ENCODE peak calls at places on chromosomes 2 and 18, in nine cellular contexts. U is stimulated activated CD4-positive, alpha-beta T cell treated with anti-CD3 and anti-CD28 coated beads, Interleukin-2, amount 100 ng/mL, for 4 hours; Q is Peyer's patch; D is frontal cortex; E is endodermal cell; I is naive B cell; W is activated naive CD4-positive, alpha-beta T cell treated with anti-CD3 and anti-CD28 coated beads for 36 hours; Z is NCI-H2029; P is T-helper 1 cell. R is an unnamed sample.

GRCh38 chr2:77831878-77832277 is 309.7 kb upstream of the LRRTM4 start:
- DNase-seq in U (no peak), Q (no peak), D (no peak), E (no peak), I (no peak), W (no peak), Z (no peak), P (no peak), R (no peak)

GRCh38 chr2:101617188-101617587 is 80.3 kb upstream of the MAP4K4 start:
- DNase-seq in U (no peak), Q (no peak), D (no peak), E (no peak), I (no peak), W (no peak), Z (no peak), P (no peak), R (no peak)

GRCh38 chr2:120108049-120108448 is 95.2 kb downstream of the EPB41L5 start:
- DNase-seq in U (no peak), Q (no peak), D (peak), E (no peak), I (no peak), W (no peak), Z (peak), P (no peak), R (no peak)

GRCh38 chr18:24488824-24489493 is 28.5 kb downstream of the HRH4 start:
- DNase-seq in U (no peak), Q (no peak), D (peak), E (no peak), I (peak), W (no peak), Z (no peak), P (no peak), R (no peak)

GRCh38 chr2:36425771-36426340 is 70.3 kb downstream of the CRIM1 start:
- DNase-seq in U (no peak), Q (no peak), D (no peak), E (no peak), I (no peak), W (no peak), Z (no peak), P (no peak), R (no peak)

GRCh38 chr2:215324811-215325210 is 13.0 kb downstream of the ATIC start:
- DNase-seq in U (no peak), Q (no peak), D (no peak), E (no peak), I (no peak), W (no peak), Z (no peak), P (no peak), R (no peak)

GRCh38 chr18:36187138-36187825 is at the start of gene MOCOS:
- DNase-seq in U (no peak), Q (peak), D (peak), E (peak), I (peak), W (peak), Z (no peak), P (peak), R (peak)

GRCh38 chr2:1564506-1564905 is 151.2 kb downstream of the TPO start:
- DNase-seq in U (no peak), Q (no peak), D (no peak), E (no peak), I (no peak), W (peak), Z (no peak), P (peak), R (no peak)

GRCh38 chr2:105887246-105887645 is 142.5 kb downstream of the NCK2 start:
- DNase-seq in U (no peak), Q (no peak), D (no peak), E (no peak), I (no peak), W (no peak), Z (no peak), P (no peak), R (no peak)

GRCh38 chr18:34649072-34649471 is 61.0 kb upstream of the DTNA start:
- DNase-seq in U (no peak), Q (no peak), D (no peak), E (no peak), I (no peak), W (no peak), Z (no peak), P (no peak), R (no peak)

GRCh38 chr2:1446281-1446680 is 33.0 kb downstream of the TPO start:
- DNase-seq in U (no peak), Q (no peak), D (no peak), E (no peak), I (no peak), W (no peak), Z (no peak), P (no peak), R (no peak)

GRCh38 chr2:128660836-128661235 is 342.2 kb upstream of the HS6ST1 start:
- DNase-seq in U (no peak), Q (no peak), D (no peak), E (no peak), I (no peak), W (no peak), Z (no peak), P (no peak), R (no peak)

R was measured in activated T-cell treated with anti-CD3 and anti-CD28 coated beads, Interleukin-2, amount 50 U/mL, for 4 hours.